ENCODE peak calls at places on chromosomes 16 and 17, in five cellular contexts. One of them, this sample, is unnamed.

GRCh38 chr16:79752421-79752820 is 151.9 kb upstream of the MAF start:
- DNase-seq in GM23248: no peak
- DNase-seq in PC-3: no peak
- DNase-seq in HCT116: no peak
- DNase-seq in PC-9: no peak
- DNase-seq in this sample: no peak

GRCh38 chr16:9503251-9503986 is 412.0 kb downstream of the HAPSTR1 start:
- DNase-seq in GM23248: no peak
- DNase-seq in PC-3: no peak
- DNase-seq in HCT116: no peak
- DNase-seq in PC-9: no peak
- DNase-seq in this sample: no peak

GRCh38 chr17:66737524-66737923 is 97.4 kb upstream of the CACNG5 start:
- DNase-seq in GM23248: peak; percentile 90
- DNase-seq in PC-3: no peak
- DNase-seq in HCT116: no peak
- DNase-seq in PC-9: no peak
- DNase-seq in this sample: no peak

GRCh38 chr17:19672009-19672837 is 23.7 kb downstream of the ALDH3A2 start:
- DNase-seq in GM23248: peak; percentile 66
- DNase-seq in PC-3: peak; percentile 60
- DNase-seq in HCT116: no peak
- DNase-seq in PC-9: no peak
- DNase-seq in this sample: no peak

GRCh38 chr16:26963109-26963508 is 103.6 kb upstream of the C16orf82 start:
- DNase-seq in GM23248: peak; percentile 53
- DNase-seq in PC-3: no peak
- DNase-seq in HCT116: peak; percentile 8
- DNase-seq in PC-9: no peak
- DNase-seq in this sample: no peak

GRCh38 chr17:32206816-32207215 is 58.8 kb upstream of the RHBDL3 start:
- DNase-seq in GM23248: peak; percentile 12
- DNase-seq in PC-3: no peak
- DNase-seq in HCT116: no peak
- DNase-seq in PC-9: no peak
- DNase-seq in this sample: no peak

GRCh38 chr17:76958974-76959373 is 90.8 kb downstream of the MGAT5B start:
- DNase-seq in GM23248: no peak
- DNase-seq in PC-3: no peak
- DNase-seq in HCT116: no peak
- DNase-seq in PC-9: no peak
- DNase-seq in this sample: no peak

GRCh38 chr17:78342438-78343098 is 17.3 kb downstream of the SOCS3 start:
- DNase-seq in GM23248: peak; percentile 97
- DNase-seq in PC-3: peak; percentile 90
- DNase-seq in HCT116: peak; percentile 65
- DNase-seq in PC-9: peak; percentile 70
- DNase-seq in this sample: no peak

GRCh38 chr17:29256116-29256515 is 9.5 kb downstream of the CRYBA1 start:
- DNase-seq in GM23248: no peak
- DNase-seq in PC-3: no peak
- DNase-seq in HCT116: no peak
- DNase-seq in PC-9: no peak
- DNase-seq in this sample: no peak

GRCh38 chr17:57521606-57522435 is 223.3 kb downstream of the CCDC182 start:
- DNase-seq in GM23248: no peak
- DNase-seq in PC-3: no peak
- DNase-seq in HCT116: no peak
- DNase-seq in PC-9: peak; percentile 3
- DNase-seq in this sample: no peak

GRCh38 chr17:77666881-77667395 is 291.6 kb upstream of the TNRC6C start:
- DNase-seq in GM23248: no peak
- DNase-seq in PC-3: no peak
- DNase-seq in HCT116: no peak
- DNase-seq in PC-9: no peak
- DNase-seq in this sample: no peak

GRCh38 chr17:37230633-37231032 is 145.2 kb upstream of the C17orf78 start:
- DNase-seq in GM23248: no peak
- DNase-seq in PC-3: no peak
- DNase-seq in HCT116: no peak
- DNase-seq in PC-9: no peak
- DNase-seq in this sample: no peak

GRCh38 chr16:80602894-80603293 is 62.1 kb downstream of the DYNLRB2 start:
- DNase-seq in GM23248: no peak
- DNase-seq in PC-3: peak; percentile 28
- DNase-seq in HCT116: no peak
- DNase-seq in PC-9: no peak
- DNase-seq in this sample: no peak

GRCh38 chr16:12260647-12261262 is 284.2 kb downstream of the SNX29 start:
- DNase-seq in GM23248: no peak
- DNase-seq in PC-3: no peak
- DNase-seq in HCT116: peak; percentile 36
- DNase-seq in PC-9: no peak
- DNase-seq in this sample: no peak

GRCh38 chr16:84605339-84605848 is 12.5 kb downstream of the COTL1 start:
- DNase-seq in GM23248: no peak
- DNase-seq in PC-3: no peak
- DNase-seq in HCT116: no peak
- DNase-seq in PC-9: no peak
- DNase-seq in this sample: no peak

GRCh38 chr16:16917201-16917600 is 538.3 kb downstream of the NPIPA7 start:
- DNase-seq in GM23248: no peak
- DNase-seq in PC-3: no peak
- DNase-seq in HCT116: no peak
- DNase-seq in PC-9: no peak
- DNase-seq in this sample: no peak

GRCh38 chr17:46194393-46195216 is 1.4 kb upstream of the KANSL1 start:
- DNase-seq in GM23248: peak; percentile 81
- DNase-seq in PC-3: peak; percentile 66
- DNase-seq in HCT116: peak; percentile 39
- DNase-seq in PC-9: no peak
- DNase-seq in this sample: peak; percentile 72

GRCh38 chr17:74935585-74936469 is at the start of gene OTOP3:
- DNase-seq in GM23248: peak; percentile 23
- DNase-seq in PC-3: no peak
- DNase-seq in HCT116: no peak
- DNase-seq in PC-9: no peak
- DNase-seq in this sample: no peak

GRCh38 chr17:10121971-10122707 is 76.3 kb downstream of the GAS7 start:
- DNase-seq in GM23248: no peak
- DNase-seq in PC-3: no peak
- DNase-seq in HCT116: no peak
- DNase-seq in PC-9: no peak
- DNase-seq in this sample: no peak

GRCh38 chr16:89383095-89384003 is 107.0 kb downstream of the ANKRD11 start:
- DNase-seq in GM23248: no peak
- DNase-seq in PC-3: peak; percentile 78
- DNase-seq in HCT116: no peak
- DNase-seq in PC-9: peak; percentile 93
- DNase-seq in this sample: no peak

GRCh38 chr17:58534901-58535421 is 20.5 kb upstream of the MTMR4 start:
- DNase-seq in GM23248: peak; percentile 80
- DNase-seq in PC-3: peak; percentile 53
- DNase-seq in HCT116: peak; percentile 24
- DNase-seq in PC-9: peak; percentile 66
- DNase-seq in this sample: no peak

GRCh38 chr16:88624481-88624880 is 13.9 kb upstream of the IL17C start:
- DNase-seq in GM23248: no peak
- DNase-seq in PC-3: no peak
- DNase-seq in HCT116: no peak
- DNase-seq in PC-9: no peak
- DNase-seq in this sample: no peak

GRCh38 chr17:21548236-21548635 is 144.1 kb upstream of the KCNJ18 start:
- DNase-seq in GM23248: peak; percentile 23
- DNase-seq in PC-3: no peak
- DNase-seq in HCT116: no peak
- DNase-seq in PC-9: no peak
- DNase-seq in this sample: no peak

GRCh38 chr16:4275861-4276260 is 3.0 kb upstream of the TFAP4 start:
- DNase-seq in GM23248: no peak
- DNase-seq in PC-3: no peak
- DNase-seq in HCT116: no peak
- DNase-seq in PC-9: no peak
- DNase-seq in this sample: no peak

GRCh38 chr17:81342062-81342699 is 47.1 kb upstream of the SLC38A10 start:
- DNase-seq in GM23248: peak; percentile 32
- DNase-seq in PC-3: peak; percentile 43
- DNase-seq in HCT116: no peak
- DNase-seq in PC-9: no peak
- DNase-seq in this sample: no peak
- TF ChIP-seq EZH2 in GM23248: no peak
- TF ChIP-seq EZH2 in PC-3: no peak
- TF ChIP-seq EZH2 in HCT116: no peak
- TF ChIP-seq EZH2 in PC-9: no peak
- TF ChIP-seq EZH2 in this sample: no peak

GRCh38 chr17:35731932-35732805 is 730 bp downstream of the RASL10B start:
- DNase-seq in GM23248: peak; percentile 26
- DNase-seq in PC-3: no peak
- DNase-seq in HCT116: no peak
- DNase-seq in PC-9: no peak
- DNase-seq in this sample: no peak
- TF ChIP-seq EZH2 in GM23248: no peak
- TF ChIP-seq EZH2 in PC-3: no peak
- TF ChIP-seq EZH2 in HCT116: no peak
- TF ChIP-seq EZH2 in PC-9: no peak
- TF ChIP-seq EZH2 in this sample: no peak

GRCh38 chr16:75307506-75307905 is 56.1 kb upstream of the BCAR1 start:
- DNase-seq in GM23248: no peak
- DNase-seq in PC-3: no peak
- DNase-seq in HCT116: no peak
- DNase-seq in PC-9: no peak
- DNase-seq in this sample: no peak

GRCh38 chr16:75305364-75306101 is 54.1 kb upstream of the BCAR1 start:
- DNase-seq in GM23248: peak; percentile 100
- DNase-seq in PC-3: peak; percentile 98
- DNase-seq in HCT116: peak; percentile 100
- DNase-seq in PC-9: peak; percentile 100
- DNase-seq in this sample: peak; percentile 66

GRCh38 chr16:75304521-75305363 is 53.3 kb upstream of the BCAR1 start:
- DNase-seq in GM23248: peak; percentile 93
- DNase-seq in PC-3: peak; percentile 19
- DNase-seq in HCT116: peak; percentile 10
- DNase-seq in PC-9: peak; percentile 77
- DNase-seq in this sample: no peak

GRCh38 chr16:75308011-75308410 is 56.6 kb upstream of the BCAR1 start:
- DNase-seq in GM23248: no peak
- DNase-seq in PC-3: no peak
- DNase-seq in HCT116: no peak
- DNase-seq in PC-9: no peak
- DNase-seq in this sample: no peak

DNA sequence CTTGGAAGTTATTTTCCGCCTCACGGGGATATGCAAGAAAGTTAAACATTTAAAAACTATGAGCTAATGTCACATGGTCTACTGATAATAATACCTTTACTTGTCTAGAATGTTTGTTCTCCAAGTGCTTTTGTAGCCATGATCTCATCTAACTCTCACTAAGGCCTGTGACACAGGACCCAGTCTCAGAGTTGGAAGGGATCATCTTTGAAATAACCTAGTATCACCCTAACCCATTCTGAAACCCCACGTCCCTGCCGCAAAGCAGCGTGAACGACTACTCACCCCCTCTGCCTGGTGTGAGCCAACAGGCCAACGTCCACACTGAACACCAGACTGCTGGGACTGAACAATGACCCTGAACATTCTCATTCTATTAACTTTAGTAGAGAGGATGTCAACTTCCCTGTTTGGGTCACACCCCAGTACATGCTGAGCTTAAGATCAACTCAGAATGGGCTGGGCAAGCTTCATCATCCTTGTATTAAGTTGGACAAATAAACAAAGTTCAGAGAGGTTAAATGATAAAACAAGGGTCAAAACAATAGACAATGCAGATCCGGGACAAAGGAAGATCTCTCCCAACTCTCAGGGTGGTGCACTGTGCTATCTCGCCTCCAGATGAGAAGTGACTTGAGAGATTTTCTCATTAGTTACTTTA is 54.8 kb upstream of the BCAR1 start:
- DNase-seq in GM23248: no peak
- DNase-seq in PC-3: peak; percentile 20
- DNase-seq in HCT116: peak; percentile 49
- DNase-seq in PC-9: peak; percentile 43
- DNase-seq in this sample: no peak
- TF ChIP-seq EZH2 in GM23248: no peak
- TF ChIP-seq EZH2 in PC-3: no peak
- TF ChIP-seq EZH2 in HCT116: no peak
- TF ChIP-seq EZH2 in PC-9: no peak
- TF ChIP-seq EZH2 in this sample: no peak

GRCh38 chr16:67964477-67965131 is 3.8 kb downstream of the SLC12A4 start:
- DNase-seq in GM23248: no peak
- DNase-seq in PC-3: no peak
- DNase-seq in HCT116: no peak
- DNase-seq in PC-9: no peak
- DNase-seq in this sample: no peak
- TF ChIP-seq EZH2 in GM23248: no peak
- TF ChIP-seq EZH2 in PC-3: no peak
- TF ChIP-seq EZH2 in HCT116: no peak
- TF ChIP-seq EZH2 in PC-9: no peak
- TF ChIP-seq EZH2 in this sample: no peak

DNA sequence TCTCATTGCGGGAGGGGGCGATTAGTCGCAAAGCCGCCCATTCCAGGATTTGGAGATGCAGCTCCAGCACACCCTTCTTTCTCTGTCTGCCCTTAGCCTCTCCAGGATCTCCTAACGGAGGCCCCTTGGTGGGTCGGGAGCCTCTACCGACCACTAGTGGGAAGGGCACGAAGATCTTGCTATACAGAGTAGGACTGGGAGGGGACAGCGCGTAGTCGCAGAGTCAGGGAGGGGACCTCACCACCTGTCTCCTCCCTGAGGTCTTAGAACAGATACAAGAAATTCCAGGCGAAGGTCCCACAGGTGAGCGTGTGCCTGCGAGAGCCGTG is 569 bp upstream of the SMTNL2 start:
- DNase-seq in GM23248: peak; percentile 30
- DNase-seq in PC-3: no peak
- DNase-seq in HCT116: peak; percentile 31
- DNase-seq in PC-9: no peak
- DNase-seq in this sample: no peak
- TF ChIP-seq EZH2 in GM23248: peak; percentile 84
- TF ChIP-seq EZH2 in PC-3: no peak
- TF ChIP-seq EZH2 in HCT116: no peak
- TF ChIP-seq EZH2 in PC-9: no peak
- TF ChIP-seq EZH2 in this sample: no peak

GRCh38 chr17:17682293-17682736 is 1.1 kb downstream of the RAI1 start:
- DNase-seq in GM23248: peak; percentile 76
- DNase-seq in PC-3: peak; percentile 30
- DNase-seq in HCT116: no peak
- DNase-seq in PC-9: no peak
- DNase-seq in this sample: no peak
- TF ChIP-seq EZH2 in GM23248: no peak
- TF ChIP-seq EZH2 in PC-3: no peak
- TF ChIP-seq EZH2 in HCT116: no peak
- TF ChIP-seq EZH2 in PC-9: no peak
- TF ChIP-seq EZH2 in this sample: no peak

This sample was measured in SK-N-MC.